ENCODE peak calls at places on chromosomes 4 and X, in seven cellular contexts. One of them, this sample, is unnamed.

GRCh38 chr4:37674446-37674845 is 11.7 kb downstream of the RELL1 start:
- DNase-seq in GM20000: no peak
- DNase-seq in NCI-H345: no peak
- DNase-seq in K562: no peak
- DNase-seq in activated CD4-positive, alpha-beta memory T cell treated with anti-CD3 and anti-CD28 coated beads for 36 hours: no peak
- DNase-seq in stimulated activated CD4-positive, alpha-beta T cell treated with anti-CD3 and anti-CD28 coated beads, Interleukin-15, amount 100 ng/mL, for 1 hour: no peak
- DNase-seq in fibroblast of villous mesenchyme: no peak
- DNase-seq in this sample: no peak

GRCh38 chrX:115058276-115058675 is 40.9 kb upstream of the IL13RA2 start:
- DNase-seq in fibroblast of villous mesenchyme: peak
- DNase-seq in stimulated activated CD4-positive, alpha-beta T cell treated with anti-CD3 and anti-CD28 coated beads, Interleukin-15, amount 100 ng/mL, for 1 hour: no peak
- DNase-seq in K562: no peak
- DNase-seq in GM20000: no peak
- DNase-seq in NCI-H345: no peak
- DNase-seq in activated CD4-positive, alpha-beta memory T cell treated with anti-CD3 and anti-CD28 coated beads for 36 hours: no peak
- DNase-seq in this sample: no peak

GRCh38 chrX:2336181-2336580 is 164.6 kb downstream of the DHRSX start:
- DNase-seq in stimulated activated CD4-positive, alpha-beta T cell treated with anti-CD3 and anti-CD28 coated beads, Interleukin-15, amount 100 ng/mL, for 1 hour: no peak
- DNase-seq in activated CD4-positive, alpha-beta memory T cell treated with anti-CD3 and anti-CD28 coated beads for 36 hours: no peak
- DNase-seq in fibroblast of villous mesenchyme: peak
- DNase-seq in NCI-H345: no peak
- DNase-seq in K562: no peak
- DNase-seq in GM20000: no peak
- DNase-seq in this sample: no peak

GRCh38 chr4:111961806-111962205 is 183.4 kb upstream of the FAM241A start:
- DNase-seq in activated CD4-positive, alpha-beta memory T cell treated with anti-CD3 and anti-CD28 coated beads for 36 hours: no peak
- DNase-seq in K562: no peak
- DNase-seq in GM20000: no peak
- DNase-seq in stimulated activated CD4-positive, alpha-beta T cell treated with anti-CD3 and anti-CD28 coated beads, Interleukin-15, amount 100 ng/mL, for 1 hour: no peak
- DNase-seq in NCI-H345: no peak
- DNase-seq in fibroblast of villous mesenchyme: no peak
- DNase-seq in this sample: no peak

GRCh38 chr4:89140168-89140759 is 28.9 kb downstream of the TIGD2 start:
- DNase-seq in K562: no peak
- DNase-seq in stimulated activated CD4-positive, alpha-beta T cell treated with anti-CD3 and anti-CD28 coated beads, Interleukin-15, amount 100 ng/mL, for 1 hour: no peak
- DNase-seq in NCI-H345: peak
- DNase-seq in activated CD4-positive, alpha-beta memory T cell treated with anti-CD3 and anti-CD28 coated beads for 36 hours: no peak
- DNase-seq in GM20000: no peak
- DNase-seq in fibroblast of villous mesenchyme: no peak
- DNase-seq in this sample: no peak

GRCh38 chr4:4855293-4856070 is 4.0 kb upstream of the MSX1 start:
- DNase-seq in K562: no peak
- DNase-seq in fibroblast of villous mesenchyme: no peak
- DNase-seq in activated CD4-positive, alpha-beta memory T cell treated with anti-CD3 and anti-CD28 coated beads for 36 hours: no peak
- DNase-seq in stimulated activated CD4-positive, alpha-beta T cell treated with anti-CD3 and anti-CD28 coated beads, Interleukin-15, amount 100 ng/mL, for 1 hour: no peak
- DNase-seq in GM20000: no peak
- DNase-seq in NCI-H345: no peak
- DNase-seq in this sample: peak

GRCh38 chr4:79141530-79141929 is 184.3 kb downstream of the NAA11 start:
- DNase-seq in NCI-H345: no peak
- DNase-seq in fibroblast of villous mesenchyme: peak
- DNase-seq in K562: peak
- DNase-seq in GM20000: no peak
- DNase-seq in activated CD4-positive, alpha-beta memory T cell treated with anti-CD3 and anti-CD28 coated beads for 36 hours: no peak
- DNase-seq in stimulated activated CD4-positive, alpha-beta T cell treated with anti-CD3 and anti-CD28 coated beads, Interleukin-15, amount 100 ng/mL, for 1 hour: no peak
- DNase-seq in this sample: no peak

GRCh38 chr4:148376151-148376550 is 66.1 kb downstream of the NR3C2 start:
- DNase-seq in GM20000: no peak
- DNase-seq in activated CD4-positive, alpha-beta memory T cell treated with anti-CD3 and anti-CD28 coated beads for 36 hours: peak
- DNase-seq in fibroblast of villous mesenchyme: peak
- DNase-seq in K562: no peak
- DNase-seq in stimulated activated CD4-positive, alpha-beta T cell treated with anti-CD3 and anti-CD28 coated beads, Interleukin-15, amount 100 ng/mL, for 1 hour: no peak
- DNase-seq in NCI-H345: peak
- DNase-seq in this sample: peak

GRCh38 chr4:3263053-3263958 is 14.3 kb downstream of the MSANTD1 start:
- DNase-seq in activated CD4-positive, alpha-beta memory T cell treated with anti-CD3 and anti-CD28 coated beads for 36 hours: no peak
- DNase-seq in fibroblast of villous mesenchyme: no peak
- DNase-seq in stimulated activated CD4-positive, alpha-beta T cell treated with anti-CD3 and anti-CD28 coated beads, Interleukin-15, amount 100 ng/mL, for 1 hour: no peak
- DNase-seq in GM20000: no peak
- DNase-seq in NCI-H345: no peak
- DNase-seq in K562: no peak
- DNase-seq in this sample: peak

GRCh38 chr4:86924805-86925204 is 10.0 kb upstream of the AFF1 start:
- DNase-seq in GM20000: no peak
- DNase-seq in stimulated activated CD4-positive, alpha-beta T cell treated with anti-CD3 and anti-CD28 coated beads, Interleukin-15, amount 100 ng/mL, for 1 hour: no peak
- DNase-seq in activated CD4-positive, alpha-beta memory T cell treated with anti-CD3 and anti-CD28 coated beads for 36 hours: no peak
- DNase-seq in fibroblast of villous mesenchyme: peak
- DNase-seq in NCI-H345: no peak
- DNase-seq in K562: no peak
- DNase-seq in this sample: no peak

GRCh38 chr4:154559141-154559841 is 3.5 kb upstream of the FGB start:
- DNase-seq in stimulated activated CD4-positive, alpha-beta T cell treated with anti-CD3 and anti-CD28 coated beads, Interleukin-15, amount 100 ng/mL, for 1 hour: no peak
- DNase-seq in NCI-H345: no peak
- DNase-seq in GM20000: peak
- DNase-seq in activated CD4-positive, alpha-beta memory T cell treated with anti-CD3 and anti-CD28 coated beads for 36 hours: no peak
- DNase-seq in K562: peak
- DNase-seq in fibroblast of villous mesenchyme: peak
- DNase-seq in this sample: no peak

GRCh38 chrX:44873415-44874270 is 655 bp downstream of the KDM6A start:
- DNase-seq in activated CD4-positive, alpha-beta memory T cell treated with anti-CD3 and anti-CD28 coated beads for 36 hours: peak
- DNase-seq in K562: peak
- DNase-seq in fibroblast of villous mesenchyme: peak
- DNase-seq in stimulated activated CD4-positive, alpha-beta T cell treated with anti-CD3 and anti-CD28 coated beads, Interleukin-15, amount 100 ng/mL, for 1 hour: peak
- DNase-seq in NCI-H345: peak
- DNase-seq in GM20000: peak
- DNase-seq in this sample: peak

GRCh38 chrX:651922-652775 is 21.6 kb downstream of the SHOX start:
- DNase-seq in GM20000: no peak
- DNase-seq in K562: no peak
- DNase-seq in NCI-H345: no peak
- DNase-seq in stimulated activated CD4-positive, alpha-beta T cell treated with anti-CD3 and anti-CD28 coated beads, Interleukin-15, amount 100 ng/mL, for 1 hour: no peak
- DNase-seq in fibroblast of villous mesenchyme: no peak
- DNase-seq in activated CD4-positive, alpha-beta memory T cell treated with anti-CD3 and anti-CD28 coated beads for 36 hours: no peak
- DNase-seq in this sample: no peak

GRCh38 chrX:69060631-69061408 is 104.4 kb downstream of the PJA1 start:
- DNase-seq in fibroblast of villous mesenchyme: peak
- DNase-seq in activated CD4-positive, alpha-beta memory T cell treated with anti-CD3 and anti-CD28 coated beads for 36 hours: no peak
- DNase-seq in K562: no peak
- DNase-seq in stimulated activated CD4-positive, alpha-beta T cell treated with anti-CD3 and anti-CD28 coated beads, Interleukin-15, amount 100 ng/mL, for 1 hour: no peak
- DNase-seq in NCI-H345: no peak
- DNase-seq in GM20000: peak
- DNase-seq in this sample: peak

GRCh38 chrX:151019837-151020236 is 36.7 kb downstream of the HMGB3 start:
- DNase-seq in fibroblast of villous mesenchyme: peak
- DNase-seq in activated CD4-positive, alpha-beta memory T cell treated with anti-CD3 and anti-CD28 coated beads for 36 hours: no peak
- DNase-seq in GM20000: no peak
- DNase-seq in K562: no peak
- DNase-seq in NCI-H345: no peak
- DNase-seq in stimulated activated CD4-positive, alpha-beta T cell treated with anti-CD3 and anti-CD28 coated beads, Interleukin-15, amount 100 ng/mL, for 1 hour: no peak
- DNase-seq in this sample: no peak

GRCh38 chr4:53476232-53477037 is 99.0 kb downstream of the FIP1L1 start:
- DNase-seq in activated CD4-positive, alpha-beta memory T cell treated with anti-CD3 and anti-CD28 coated beads for 36 hours: no peak
- DNase-seq in GM20000: no peak
- DNase-seq in fibroblast of villous mesenchyme: peak
- DNase-seq in NCI-H345: no peak
- DNase-seq in stimulated activated CD4-positive, alpha-beta T cell treated with anti-CD3 and anti-CD28 coated beads, Interleukin-15, amount 100 ng/mL, for 1 hour: no peak
- DNase-seq in K562: peak
- DNase-seq in this sample: no peak

GRCh38 chr4:929970-930625 is 2.0 kb downstream of the GAK start:
- DNase-seq in stimulated activated CD4-positive, alpha-beta T cell treated with anti-CD3 and anti-CD28 coated beads, Interleukin-15, amount 100 ng/mL, for 1 hour: no peak
- DNase-seq in GM20000: no peak
- DNase-seq in NCI-H345: no peak
- DNase-seq in K562: no peak
- DNase-seq in activated CD4-positive, alpha-beta memory T cell treated with anti-CD3 and anti-CD28 coated beads for 36 hours: no peak
- DNase-seq in fibroblast of villous mesenchyme: peak
- DNase-seq in this sample: no peak